ENCODE peak calls at places on chromosome 6, in five cellular contexts. G is neuronal stem cell, Y is H1, O is mesenchymal stem cell, J is trophoblast cell. P is an unnamed sample.
A peak's percentile ranks its signal among the peaks of the same experiment; 100 is the strongest.

GRCh38 chr6:116060572-116061283 is at the start of gene FRK:
- DNase-seq in G (no peak), O (no peak), Y (no peak), J (peak; percentile 75), P (no peak)

GRCh38 chr6:41371992-41372525 is 36.7 kb downstream of the NCR2 start:
- DNase-seq in G (no peak), Y (peak; percentile 54), O (peak; percentile 52), J (no peak), P (peak; percentile 46)

GRCh38 chr6:146355521-146356100 is 188.0 kb upstream of the RAB32 start:
- DNase-seq in J (no peak), Y (no peak), O (no peak), G (peak; percentile 4), P (no peak)

GRCh38 chr6:169949501-169950097 is 198.2 kb downstream of the ERMARD start:
- DNase-seq in J (no peak), O (no peak), Y (no peak), G (no peak), P (no peak)

GRCh38 chr6:34358389-34358906 is 34.0 kb downstream of the NUDT3 start:
- DNase-seq in J (no peak), G (no peak), O (no peak), Y (no peak), P (no peak)

GRCh38 chr6:105458552-105458951 is 55.7 kb upstream of the PREP start:
- DNase-seq in G (no peak), J (no peak), O (no peak), Y (no peak), P (no peak)

GRCh38 chr6:26366504-26366903 is 1.5 kb downstream of the BTN3A2 start:
- DNase-seq in J (no peak), Y (no peak), G (no peak), O (no peak), P (no peak)

GRCh38 chr6:105484238-105485161 is 81.6 kb upstream of the PREP start:
- DNase-seq in O (peak; percentile 72), Y (no peak), J (peak; percentile 76), G (peak; percentile 49), P (no peak)

GRCh38 chr6:43246301-43247114 is 3.2 kb downstream of the TTBK1 start:
- DNase-seq in G (peak; percentile 88), J (no peak), O (no peak), Y (peak; percentile 93), P (peak; percentile 98)

GRCh38 chr6:21666788-21667681 is 73.5 kb downstream of the SOX4 start:
- DNase-seq in O (no peak), J (no peak), G (peak; percentile 58), Y (peak; percentile 67), P (peak; percentile 62)

GRCh38 chr6:162173448-162173847 is 554.1 kb downstream of the PRKN start:
- DNase-seq in O (no peak), G (no peak), J (no peak), Y (no peak), P (no peak)

GRCh38 chr6:138988469-138988834 is 399 bp upstream of the REPS1 start:
- DNase-seq in Y (no peak), O (no peak), J (peak; percentile 65), G (no peak), P (no peak)

GRCh38 chr6:18211338-18211737 is 53.0 kb downstream of the DEK start:
- DNase-seq in J (no peak), G (no peak), O (no peak), Y (peak; percentile 23), P (no peak)

GRCh38 chr6:138405816-138406403 is 1.9 kb downstream of the HEBP2 start:
- DNase-seq in O (no peak), Y (no peak), J (no peak), G (no peak), P (no peak)

GRCh38 chr6:105321207-105321606 is 81.7 kb downstream of the PREP start:
- DNase-seq in G (no peak), Y (no peak), J (no peak), O (no peak), P (no peak)

GRCh38 chr6:28393912-28394662 is 5.5 kb downstream of the ZSCAN12 start:
- DNase-seq in G (no peak), J (peak; percentile 56), O (peak; percentile 30), Y (no peak), P (no peak)

GRCh38 chr6:149615805-149616204 is 32.7 kb downstream of the KATNA1 start:
- DNase-seq in G (no peak), Y (no peak), J (no peak), O (no peak), P (no peak)

GRCh38 chr6:101806241-101806640 is 412.7 kb downstream of the GRIK2 start:
- DNase-seq in G (no peak), Y (no peak), J (no peak), O (peak; percentile 38), P (no peak)

GRCh38 chr6:150373260-150373701 is 4.5 kb downstream of the IYD start:
- DNase-seq in O (no peak), J (no peak), Y (no peak), G (no peak), P (no peak)

GRCh38 chr6:118696262-118696661 is 44.9 kb upstream of the CEP85L start:
- DNase-seq in G (no peak), O (no peak), Y (no peak), J (no peak), P (no peak)

GRCh38 chr6:9456241-9456658 is 958.6 kb downstream of the TFAP2A start:
- DNase-seq in O (no peak), J (no peak), G (peak; percentile 90), Y (peak; percentile 47), P (peak; percentile 27)

GRCh38 chr6:107020239-107020638 is 7.8 kb upstream of the MTRES1 start:
- DNase-seq in Y (no peak), O (no peak), G (no peak), J (no peak), P (no peak)

GRCh38 chr6:107019047-107019446 is 9.0 kb upstream of the MTRES1 start:
- DNase-seq in G (no peak), O (no peak), J (peak; percentile 47), Y (no peak), P (no peak)

GRCh38 chr6:107026965-107027364 is 1.0 kb upstream of the MTRES1 start:
- DNase-seq in J (no peak), G (no peak), Y (no peak), O (no peak), P (no peak)

DNA sequence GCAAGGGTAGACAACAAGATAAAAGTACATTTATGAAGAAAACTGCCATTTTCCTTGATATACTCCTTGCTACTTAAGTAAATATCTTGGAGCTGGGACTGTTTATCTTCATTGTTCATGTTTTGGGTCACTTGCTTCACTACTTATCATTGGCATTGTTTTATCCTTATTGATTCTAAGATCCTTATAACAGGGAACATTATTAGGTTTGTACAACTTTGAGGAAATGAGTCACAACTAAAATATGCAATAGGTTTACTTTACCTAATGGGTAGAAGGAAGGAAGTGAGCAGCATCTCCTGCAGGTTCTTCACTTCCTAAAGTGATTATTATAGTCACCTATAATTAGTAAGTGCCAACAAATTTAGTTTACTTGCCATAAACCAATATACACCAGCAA is 6.2 kb upstream of the MTRES1 start:
- DNase-seq in O (no peak), G (no peak), Y (no peak), J (no peak), P (no peak)
- H3K27me3 ChIP-seq in O (no peaks in the 10 kb centered on the region), G (no peaks in the 10 kb centered on the region), Y (no peaks in the 10 kb centered on the region), J (no peaks in the 10 kb centered on the region), P (no peaks in the 10 kb centered on the region)

DNA sequence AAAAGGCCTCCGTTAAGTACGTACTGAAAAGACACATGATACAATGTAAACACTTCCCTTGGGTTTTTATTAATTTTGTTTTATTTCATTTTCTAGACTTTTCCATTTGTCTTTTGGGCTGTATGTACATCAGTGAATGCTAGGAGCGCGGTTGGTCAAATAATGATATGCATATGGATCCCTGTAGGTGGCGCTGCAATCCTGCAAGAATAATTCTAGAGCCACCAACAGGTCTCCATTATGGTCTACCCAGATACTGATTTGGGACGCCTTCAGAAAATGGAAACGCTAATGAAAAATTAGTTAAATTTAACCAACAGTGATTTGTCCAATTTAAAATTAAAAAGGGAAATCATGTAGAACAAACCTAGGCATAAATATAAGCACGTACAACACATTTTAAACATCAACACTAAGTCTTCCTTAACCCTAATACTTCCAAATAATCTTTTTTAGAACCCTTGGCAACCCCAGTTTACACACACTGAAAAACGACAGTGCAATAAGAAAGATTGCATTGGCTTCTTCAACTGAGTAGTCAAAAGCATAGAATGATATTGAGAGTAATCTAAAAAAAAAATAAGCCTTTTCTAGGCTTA is 433.5 kb downstream of the RFPL4B start:
- DNase-seq in J (peak; percentile 89), Y (peak; percentile 75), O (peak; percentile 84), G (peak; percentile 83), P (peak; percentile 66)
- H2BK12ac ChIP-seq in J (no peak overlapping the region), Y (no peak overlapping the region), O (no peak overlapping the region), G (no peak overlapping the region), P (no peak overlapping the region)

GRCh38 chr6:131740161-131740560 is 29.3 kb upstream of the CTAGE9 start:
- DNase-seq in G (no peak), O (no peak), Y (no peak), J (no peak), P (no peak)
- H2AFZ ChIP-seq in G (no peak overlapping the region), O (no peak overlapping the region), Y (no peak overlapping the region), J (no peak overlapping the region), P (no peak overlapping the region)

GRCh38 chr6:50850860-50851259 is 32.2 kb downstream of the TFAP2B start:
- DNase-seq in O (no peak), G (no peak), J (no peak), Y (no peak), P (peak; percentile 43)
- H3K27me3 ChIP-seq in O (peaks cover 64% of the 10 kb centered on the region), G (peaks cover 20% of the 10 kb centered on the region), J (peaks cover 13% of the 10 kb centered on the region), Y (peaks cover 76% of the 10 kb centered on the region), P (peaks cover 80% of the 10 kb centered on the region)

GRCh38 chr6:168113226-168113625 is 34.2 kb upstream of the FRMD1 start:
- DNase-seq in G (no peak), Y (no peak), O (no peak), J (no peak), P (no peak)

GRCh38 chr6:168117942-168118341 is 38.9 kb upstream of the FRMD1 start:
- DNase-seq in O (no peak), Y (peak; percentile 47), J (no peak), G (no peak), P (peak; percentile 31)

GRCh38 chr6:168116975-168117899 is 38.2 kb upstream of the FRMD1 start:
- DNase-seq in Y (peak; percentile 39), G (no peak), J (no peak), O (peak; percentile 11), P (peak; percentile 25)

GRCh38 chr6:168116446-168116974 is 37.5 kb upstream of the FRMD1 start:
- DNase-seq in O (no peak), Y (peak; percentile 32), J (no peak), G (no peak), P (no peak)

DNA sequence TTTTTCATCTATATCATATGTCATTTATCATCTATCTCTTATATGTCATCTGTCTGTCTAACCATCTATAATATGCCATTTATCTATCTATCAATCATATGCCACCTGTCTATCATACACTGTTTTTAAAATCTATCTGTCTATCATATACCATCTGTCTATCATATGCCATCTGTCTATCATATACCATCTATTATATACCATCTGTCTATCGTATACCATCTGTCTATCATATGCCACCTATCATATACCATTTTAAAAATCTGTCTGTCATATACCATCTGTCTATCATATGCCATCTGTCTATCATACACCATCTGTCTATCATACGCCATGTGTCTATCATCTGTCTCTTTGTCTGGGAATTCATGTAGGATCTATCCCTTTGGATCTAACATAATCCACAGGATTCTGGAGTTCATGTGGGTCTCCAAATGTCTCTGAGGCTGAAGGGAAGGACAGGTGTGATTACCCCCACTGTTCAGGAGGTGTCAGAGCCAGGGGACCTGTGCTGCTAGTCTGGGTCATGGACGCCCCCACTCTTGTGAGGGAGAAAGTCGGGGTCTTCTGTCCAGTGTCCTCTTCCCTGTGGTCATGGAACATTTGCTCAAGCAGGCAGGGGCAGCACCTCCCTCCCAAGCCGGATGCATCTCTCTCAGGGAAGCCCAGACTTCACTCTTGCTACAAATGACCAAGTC is 36.9 kb upstream of the FRMD1 start:
- DNase-seq in J (no peak), G (no peak), O (no peak), Y (no peak), P (no peak)
- H2BK12ac ChIP-seq in J (no peak overlapping the region), G (no peak overlapping the region), O (no peak overlapping the region), Y (no peak overlapping the region), P (no peak overlapping the region)